ENCODE peak calls at places on chromosomes 13 and 19, in four cellular contexts. D is HFFc6, H is lower leg skin, P is fibroblast of pulmonary artery. T is an unnamed sample.

GRCh38 chr19:35004517-35005255 is 4.6 kb downstream of the GRAMD1A start:
- DNase-seq in D (no peak), H (no peak), P (no peak), T (no peak)

GRCh38 chr19:4023600-4024398 is 16.3 kb downstream of the PIAS4 start:
- DNase-seq in P (no peak), H (no peak), D (no peak), T (no peak)

GRCh38 chr19:495440-496332 is 600 bp upstream of the MADCAM1 start:
- DNase-seq in P (peak), H (no peak), D (peak), T (no peak)

GRCh38 chr13:108609353-108609752 is 20.1 kb upstream of the MYO16 start:
- DNase-seq in D (no peak), P (peak), H (no peak), T (peak)

GRCh38 chr19:7850429-7850819 is 20.4 kb downstream of the EVI5L start:
- DNase-seq in H (no peak), P (no peak), D (no peak), T (no peak)

GRCh38 chr19:33872445-33873320 is 76.0 kb downstream of the KCTD15 start:
- DNase-seq in D (no peak), H (peak), P (no peak), T (no peak)

GRCh38 chr13:27745301-27745700 is 47.0 kb upstream of the GSX1 start:
- DNase-seq in P (no peak), D (no peak), H (no peak), T (no peak)

GRCh38 chr19:45362291-45362690 is 8.1 kb downstream of the ERCC2 start:
- DNase-seq in P (no peak), D (no peak), H (no peak), T (no peak)

GRCh38 chr13:25973576-25973975 is 78.2 kb downstream of the SHISA2 start:
- DNase-seq in H (no peak), P (no peak), D (no peak), T (no peak)

GRCh38 chr13:40193290-40194203 is 472.9 kb downstream of the FOXO1 start:
- DNase-seq in D (no peak), P (no peak), H (peak), T (no peak)

GRCh38 chr19:31415322-31415721 is 66.1 kb upstream of the TSHZ3 start:
- DNase-seq in P (no peak), D (no peak), H (peak), T (no peak)

GRCh38 chr19:7292950-7293794 is 1.0 kb downstream of the INSR start:
- DNase-seq in H (peak), P (no peak), D (no peak), T (no peak)

GRCh38 chr19:1081301-1082164 is 13.6 kb downstream of the POLR2E start:
- DNase-seq in D (no peak), P (no peak), H (no peak), T (no peak)

GRCh38 chr19:38869160-38869835 is 8.8 kb downstream of the RINL start:
- DNase-seq in D (no peak), P (no peak), H (no peak), T (no peak)

GRCh38 chr19:15072930-15073647 is 8.9 kb upstream of the OR1I1 start:
- DNase-seq in D (no peak), H (no peak), P (no peak), T (peak)

GRCh38 chr13:51249767-51250741 is 27.9 kb downstream of the FAM124A start:
- DNase-seq in H (no peak), P (no peak), D (no peak), T (peak)